ENCODE peak calls at places on chromosomes 7 and 10, in nine cellular contexts. N is left lobe of liver; O is KG1; Q is NT2/D1; D is GM04504; C is activated CD8-positive, alpha-beta memory T cell treated with anti-CD3 and anti-CD28 coated beads, Interleukin-2, amount 50 U/mL, for 4 hours; U is stimulated activated CD4-positive, alpha-beta T cell treated with anti-CD3 and anti-CD28 coated beads, TNF-alpha, amount 100 ng/mL, for 24 hours; P is erythroblast; Y is NCI-H1092. B is an unnamed sample.

GRCh38 chr10:75108684-75109458 is 2.6 kb upstream of the SAMD8 start:
- DNase-seq in O (no peak), U (no peak), D (no peak), Y (no peak), P (peak; percentile 18), C (no peak), N (no peak), Q (no peak), B (no peak)

GRCh38 chr7:156659961-156660360 is 19.4 kb downstream of the RNF32 start:
- DNase-seq in O (no peak), D (no peak), N (no peak), Y (no peak), U (no peak), Q (no peak), P (no peak), C (no peak), B (no peak)

GRCh38 chr7:133923974-133924373 is 203.2 kb upstream of the LRGUK start:
- DNase-seq in C (no peak), U (no peak), P (no peak), O (no peak), Y (no peak), Q (no peak), N (no peak), D (no peak), B (no peak)

GRCh38 chr10:31875608-31876007 is 53.0 kb downstream of the ARHGAP12 start:
- DNase-seq in D (no peak), C (no peak), U (no peak), O (no peak), N (no peak), P (no peak), Q (no peak), Y (no peak), B (no peak)

GRCh38 chr7:132755538-132756481 is 179.5 kb upstream of the PLXNA4 start:
- DNase-seq in Q (no peak), D (no peak), C (no peak), P (no peak), U (no peak), O (no peak), N (no peak), Y (peak; percentile 47), B (no peak)

GRCh38 chr7:143263266-143264195 is at the start of gene GSTK1:
- DNase-seq in P (peak; percentile 73), D (no peak), C (peak; percentile 77), U (peak; percentile 85), Q (no peak), N (peak; percentile 92), O (no peak), Y (peak; percentile 72), B (peak; percentile 52)

GRCh38 chr7:155371884-155372781 is 74.5 kb downstream of the INSIG1 start:
- DNase-seq in Y (no peak), P (peak; percentile 58), C (no peak), Q (no peak), D (no peak), N (no peak), U (no peak), O (no peak), B (peak; percentile 14)

GRCh38 chr7:139842414-139843210 is 13.5 kb downstream of the TBXAS1 start:
- DNase-seq in Y (no peak), U (no peak), N (no peak), P (no peak), O (no peak), D (no peak), Q (no peak), C (no peak), B (no peak)

GRCh38 chr7:6385110-6385792 is 62.5 kb downstream of the DAGLB start:
- DNase-seq in Q (no peak), D (peak; percentile 86), P (no peak), N (no peak), Y (no peak), U (no peak), O (no peak), C (no peak), B (no peak)

GRCh38 chr7:157881062-157881771 is 544.4 kb downstream of the DNAJB6 start:
- DNase-seq in N (no peak), P (no peak), Q (no peak), C (no peak), O (no peak), U (no peak), Y (no peak), D (no peak), B (peak; percentile 35)